ENCODE peak calls at places on chromosomes 13 and 19, in nine cellular contexts. One of them, this sample, is unnamed.

GRCh38 chr13:105871768-105872167 is 663.7 kb downstream of the EFNB2 start:
- DNase-seq in right atrium auricular region: no peak
- DNase-seq in WTC11: no peak
- DNase-seq in foreskin fibroblast: no peak
- DNase-seq in fibroblast of mammary gland: no peak
- DNase-seq in endothelial cell: no peak
- DNase-seq in gastrocnemius medialis: no peak
- DNase-seq in cardiac fibroblast: no peak
- DNase-seq in Peyer's patch: no peak
- DNase-seq in this sample: no peak

GRCh38 chr19:34481861-34482379 is 362 bp downstream of the WTIP start:
- DNase-seq in right atrium auricular region: no peak
- DNase-seq in WTC11: peak
- DNase-seq in foreskin fibroblast: peak
- DNase-seq in fibroblast of mammary gland: peak
- DNase-seq in endothelial cell: peak
- DNase-seq in gastrocnemius medialis: no peak
- DNase-seq in cardiac fibroblast: no peak
- DNase-seq in Peyer's patch: no peak
- DNase-seq in this sample: no peak

GRCh38 chr13:24631922-24632321 is 48.3 kb upstream of the ATP12A start:
- DNase-seq in right atrium auricular region: no peak
- DNase-seq in WTC11: no peak
- DNase-seq in foreskin fibroblast: no peak
- DNase-seq in fibroblast of mammary gland: peak
- DNase-seq in endothelial cell: no peak
- DNase-seq in gastrocnemius medialis: no peak
- DNase-seq in cardiac fibroblast: no peak
- DNase-seq in Peyer's patch: no peak
- DNase-seq in this sample: no peak

GRCh38 chr19:55923556-55923955 is 8.6 kb downstream of the NLRP13 start:
- DNase-seq in right atrium auricular region: peak
- DNase-seq in WTC11: no peak
- DNase-seq in foreskin fibroblast: no peak
- DNase-seq in fibroblast of mammary gland: no peak
- DNase-seq in endothelial cell: no peak
- DNase-seq in gastrocnemius medialis: no peak
- DNase-seq in cardiac fibroblast: no peak
- DNase-seq in Peyer's patch: no peak
- DNase-seq in this sample: no peak

GRCh38 chr13:42001580-42001979 is 40.7 kb upstream of the VWA8 start:
- DNase-seq in right atrium auricular region: peak
- DNase-seq in WTC11: peak
- DNase-seq in foreskin fibroblast: peak
- DNase-seq in fibroblast of mammary gland: peak
- DNase-seq in endothelial cell: peak
- DNase-seq in gastrocnemius medialis: no peak
- DNase-seq in cardiac fibroblast: peak
- DNase-seq in Peyer's patch: no peak
- DNase-seq in this sample: no peak

GRCh38 chr13:59672445-59672844 is 491.3 kb downstream of the DIAPH3 start:
- DNase-seq in right atrium auricular region: no peak
- DNase-seq in WTC11: no peak
- DNase-seq in foreskin fibroblast: no peak
- DNase-seq in fibroblast of mammary gland: no peak
- DNase-seq in endothelial cell: no peak
- DNase-seq in gastrocnemius medialis: no peak
- DNase-seq in cardiac fibroblast: no peak
- DNase-seq in Peyer's patch: no peak
- DNase-seq in this sample: no peak

GRCh38 chr13:28856284-28856683 is 36.1 kb downstream of the MTUS2 start:
- DNase-seq in right atrium auricular region: no peak
- DNase-seq in WTC11: no peak
- DNase-seq in foreskin fibroblast: no peak
- DNase-seq in fibroblast of mammary gland: no peak
- DNase-seq in endothelial cell: no peak
- DNase-seq in gastrocnemius medialis: no peak
- DNase-seq in cardiac fibroblast: no peak
- DNase-seq in Peyer's patch: no peak
- DNase-seq in this sample: no peak

GRCh38 chr19:2561895-2562294 is 86.0 kb downstream of the GADD45B start:
- DNase-seq in right atrium auricular region: no peak
- DNase-seq in WTC11: no peak
- DNase-seq in foreskin fibroblast: no peak
- DNase-seq in fibroblast of mammary gland: no peak
- DNase-seq in endothelial cell: no peak
- DNase-seq in gastrocnemius medialis: no peak
- DNase-seq in cardiac fibroblast: no peak
- DNase-seq in Peyer's patch: peak
- DNase-seq in this sample: no peak

GRCh38 chr19:52993342-52994178 is 20.2 kb upstream of the ERVV-1 start:
- DNase-seq in right atrium auricular region: peak
- DNase-seq in WTC11: peak
- DNase-seq in foreskin fibroblast: peak
- DNase-seq in fibroblast of mammary gland: peak
- DNase-seq in endothelial cell: peak
- DNase-seq in gastrocnemius medialis: peak
- DNase-seq in cardiac fibroblast: peak
- DNase-seq in Peyer's patch: peak
- DNase-seq in this sample: peak

GRCh38 chr13:27997904-27998522 is 9.5 kb upstream of the URAD start:
- DNase-seq in right atrium auricular region: no peak
- DNase-seq in WTC11: peak
- DNase-seq in foreskin fibroblast: peak
- DNase-seq in fibroblast of mammary gland: peak
- DNase-seq in endothelial cell: peak
- DNase-seq in gastrocnemius medialis: no peak
- DNase-seq in cardiac fibroblast: peak
- DNase-seq in Peyer's patch: peak
- DNase-seq in this sample: peak

GRCh38 chr19:8654591-8655339 is 24.3 kb downstream of the NFILZ start:
- DNase-seq in right atrium auricular region: peak
- DNase-seq in WTC11: peak
- DNase-seq in foreskin fibroblast: peak
- DNase-seq in fibroblast of mammary gland: peak
- DNase-seq in endothelial cell: peak
- DNase-seq in gastrocnemius medialis: no peak
- DNase-seq in cardiac fibroblast: peak
- DNase-seq in Peyer's patch: no peak
- DNase-seq in this sample: peak

GRCh38 chr13:96229356-96229755 is 139.4 kb downstream of the HS6ST3 start:
- DNase-seq in right atrium auricular region: no peak
- DNase-seq in WTC11: no peak
- DNase-seq in foreskin fibroblast: no peak
- DNase-seq in fibroblast of mammary gland: peak
- DNase-seq in endothelial cell: peak
- DNase-seq in gastrocnemius medialis: no peak
- DNase-seq in cardiac fibroblast: peak
- DNase-seq in Peyer's patch: no peak
- DNase-seq in this sample: no peak

GRCh38 chr19:44499559-44499958 is 763 bp downstream of the ZNF180 start:
- DNase-seq in right atrium auricular region: no peak
- DNase-seq in WTC11: peak
- DNase-seq in foreskin fibroblast: no peak
- DNase-seq in fibroblast of mammary gland: no peak
- DNase-seq in endothelial cell: no peak
- DNase-seq in gastrocnemius medialis: no peak
- DNase-seq in cardiac fibroblast: no peak
- DNase-seq in Peyer's patch: no peak
- DNase-seq in this sample: no peak

GRCh38 chr19:3387645-3388589 is 21.5 kb downstream of the NFIC start:
- DNase-seq in right atrium auricular region: peak
- DNase-seq in WTC11: no peak
- DNase-seq in foreskin fibroblast: peak
- DNase-seq in fibroblast of mammary gland: peak
- DNase-seq in endothelial cell: no peak
- DNase-seq in gastrocnemius medialis: peak
- DNase-seq in cardiac fibroblast: peak
- DNase-seq in Peyer's patch: no peak
- DNase-seq in this sample: no peak

GRCh38 chr19:49682274-49682673 is 5.2 kb downstream of the PRMT1 start:
- DNase-seq in right atrium auricular region: no peak
- DNase-seq in WTC11: no peak
- DNase-seq in foreskin fibroblast: no peak
- DNase-seq in fibroblast of mammary gland: peak
- DNase-seq in endothelial cell: no peak
- DNase-seq in gastrocnemius medialis: no peak
- DNase-seq in cardiac fibroblast: no peak
- DNase-seq in Peyer's patch: no peak
- DNase-seq in this sample: no peak

GRCh38 chr19:49683814-49684250 is 5.6 kb upstream of the ADM5 start:
- DNase-seq in right atrium auricular region: no peak
- DNase-seq in WTC11: no peak
- DNase-seq in foreskin fibroblast: no peak
- DNase-seq in fibroblast of mammary gland: no peak
- DNase-seq in endothelial cell: no peak
- DNase-seq in gastrocnemius medialis: no peak
- DNase-seq in cardiac fibroblast: no peak
- DNase-seq in Peyer's patch: no peak
- DNase-seq in this sample: no peak

GRCh38 chr19:49684983-49685553 is 4.3 kb upstream of the ADM5 start:
- DNase-seq in right atrium auricular region: no peak
- DNase-seq in WTC11: no peak
- DNase-seq in foreskin fibroblast: peak
- DNase-seq in fibroblast of mammary gland: no peak
- DNase-seq in endothelial cell: no peak
- DNase-seq in gastrocnemius medialis: no peak
- DNase-seq in cardiac fibroblast: no peak
- DNase-seq in Peyer's patch: no peak
- DNase-seq in this sample: no peak

GRCh38 chr19:49685845-49686332 is 3.5 kb upstream of the ADM5 start:
- DNase-seq in right atrium auricular region: no peak
- DNase-seq in WTC11: no peak
- DNase-seq in foreskin fibroblast: no peak
- DNase-seq in fibroblast of mammary gland: no peak
- DNase-seq in endothelial cell: no peak
- DNase-seq in gastrocnemius medialis: no peak
- DNase-seq in cardiac fibroblast: no peak
- DNase-seq in Peyer's patch: no peak
- DNase-seq in this sample: no peak

DNA sequence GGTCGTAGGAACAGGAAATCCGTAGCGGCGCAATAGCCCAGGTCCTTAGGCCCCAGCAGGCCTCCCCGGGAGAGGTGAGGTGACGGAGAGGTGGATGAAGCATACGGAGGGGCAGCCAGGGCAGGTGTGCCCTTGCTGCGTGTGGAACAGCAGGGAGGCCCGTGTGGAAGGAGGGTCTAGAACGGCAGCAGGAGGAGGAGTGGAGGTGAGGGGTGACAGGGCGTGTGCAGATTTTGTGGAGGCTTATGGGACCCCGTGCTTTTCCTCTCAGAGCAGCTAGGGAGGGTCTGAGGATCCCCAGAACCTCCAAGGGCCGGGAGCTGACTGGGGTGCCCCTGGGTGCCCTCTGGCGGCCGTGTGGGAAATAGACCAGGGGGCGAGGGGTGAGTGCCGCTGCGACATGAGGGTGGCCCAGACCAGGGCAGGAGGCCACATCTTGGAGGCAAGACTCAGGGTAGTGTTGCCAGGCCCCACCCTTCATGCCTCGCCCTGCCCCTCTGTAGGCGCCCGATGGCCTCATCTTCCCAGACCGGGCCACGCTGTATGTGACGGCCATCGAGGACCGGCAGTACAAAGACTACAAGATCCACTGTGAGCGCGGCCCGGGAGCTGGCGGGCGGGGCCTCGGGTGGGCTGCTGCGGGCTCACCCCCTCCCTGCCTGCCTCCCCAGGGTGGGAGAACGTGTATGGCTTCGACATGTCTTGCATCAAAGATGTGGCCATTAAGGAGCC is 5.0 kb upstream of the ADM5 start:
- DNase-seq in right atrium auricular region: no peak
- DNase-seq in WTC11: peak
- DNase-seq in foreskin fibroblast: no peak
- DNase-seq in fibroblast of mammary gland: no peak
- DNase-seq in endothelial cell: no peak
- DNase-seq in gastrocnemius medialis: no peak
- DNase-seq in cardiac fibroblast: no peak
- DNase-seq in Peyer's patch: no peak
- DNase-seq in this sample: peak
- TF ChIP-seq CTCF in right atrium auricular region: peak
- TF ChIP-seq CTCF in WTC11: peak
- TF ChIP-seq CTCF in foreskin fibroblast: peak
- TF ChIP-seq CTCF in fibroblast of mammary gland: peak
- TF ChIP-seq CTCF in endothelial cell: peak
- TF ChIP-seq CTCF in gastrocnemius medialis: peak
- TF ChIP-seq CTCF in cardiac fibroblast: peak
- TF ChIP-seq CTCF in Peyer's patch: peak
- TF ChIP-seq CTCF in this sample: peak

GRCh38 chr19:50558449-50558848 is 9.8 kb downstream of the LRRC4B start:
- DNase-seq in right atrium auricular region: no peak
- DNase-seq in WTC11: no peak
- DNase-seq in foreskin fibroblast: no peak
- DNase-seq in fibroblast of mammary gland: no peak
- DNase-seq in endothelial cell: no peak
- DNase-seq in gastrocnemius medialis: no peak
- DNase-seq in cardiac fibroblast: no peak
- DNase-seq in Peyer's patch: no peak
- DNase-seq in this sample: no peak
- TF ChIP-seq CTCF in right atrium auricular region: no peak
- TF ChIP-seq CTCF in WTC11: no peak
- TF ChIP-seq CTCF in foreskin fibroblast: no peak
- TF ChIP-seq CTCF in fibroblast of mammary gland: no peak
- TF ChIP-seq CTCF in endothelial cell: no peak
- TF ChIP-seq CTCF in gastrocnemius medialis: no peak
- TF ChIP-seq CTCF in cardiac fibroblast: no peak
- TF ChIP-seq CTCF in Peyer's patch: no peak
- TF ChIP-seq CTCF in this sample: no peak

GRCh38 chr19:12244370-12244769 is 50.3 kb downstream of the ZNF44 start:
- DNase-seq in right atrium auricular region: no peak
- DNase-seq in WTC11: no peak
- DNase-seq in foreskin fibroblast: no peak
- DNase-seq in fibroblast of mammary gland: no peak
- DNase-seq in endothelial cell: no peak
- DNase-seq in gastrocnemius medialis: no peak
- DNase-seq in cardiac fibroblast: no peak
- DNase-seq in Peyer's patch: no peak
- DNase-seq in this sample: no peak
- TF ChIP-seq CTCF in right atrium auricular region: no peak
- TF ChIP-seq CTCF in WTC11: peak
- TF ChIP-seq CTCF in foreskin fibroblast: no peak
- TF ChIP-seq CTCF in fibroblast of mammary gland: no peak
- TF ChIP-seq CTCF in endothelial cell: no peak
- TF ChIP-seq CTCF in gastrocnemius medialis: no peak
- TF ChIP-seq CTCF in cardiac fibroblast: no peak
- TF ChIP-seq CTCF in Peyer's patch: peak
- TF ChIP-seq CTCF in this sample: no peak

GRCh38 chr13:52851153-52851962 is 2.9 kb upstream of the PCDH8 start:
- DNase-seq in right atrium auricular region: no peak
- DNase-seq in WTC11: peak
- DNase-seq in foreskin fibroblast: peak
- DNase-seq in fibroblast of mammary gland: no peak
- DNase-seq in endothelial cell: peak
- DNase-seq in gastrocnemius medialis: no peak
- DNase-seq in cardiac fibroblast: peak
- DNase-seq in Peyer's patch: no peak
- DNase-seq in this sample: peak
- TF ChIP-seq CTCF in right atrium auricular region: no peak
- TF ChIP-seq CTCF in WTC11: no peak
- TF ChIP-seq CTCF in foreskin fibroblast: no peak
- TF ChIP-seq CTCF in fibroblast of mammary gland: no peak
- TF ChIP-seq CTCF in endothelial cell: no peak
- TF ChIP-seq CTCF in gastrocnemius medialis: no peak
- TF ChIP-seq CTCF in cardiac fibroblast: no peak
- TF ChIP-seq CTCF in Peyer's patch: no peak
- TF ChIP-seq CTCF in this sample: no peak

GRCh38 chr13:111153279-111153976 is 38.3 kb downstream of the ARHGEF7 start:
- DNase-seq in right atrium auricular region: peak
- DNase-seq in WTC11: peak
- DNase-seq in foreskin fibroblast: peak
- DNase-seq in fibroblast of mammary gland: peak
- DNase-seq in endothelial cell: peak
- DNase-seq in gastrocnemius medialis: peak
- DNase-seq in cardiac fibroblast: peak
- DNase-seq in Peyer's patch: peak
- DNase-seq in this sample: peak
- TF ChIP-seq CTCF in right atrium auricular region: no peak
- TF ChIP-seq CTCF in WTC11: no peak
- TF ChIP-seq CTCF in foreskin fibroblast: no peak
- TF ChIP-seq CTCF in fibroblast of mammary gland: peak
- TF ChIP-seq CTCF in endothelial cell: no peak
- TF ChIP-seq CTCF in gastrocnemius medialis: no peak
- TF ChIP-seq CTCF in cardiac fibroblast: no peak
- TF ChIP-seq CTCF in Peyer's patch: no peak
- TF ChIP-seq CTCF in this sample: no peak

This sample was measured in glutamatergic neuron.